ENCODE peak calls at places on chromosomes 2 and 18, in nine cellular contexts. One of them, this sample, is unnamed.

GRCh38 chr2:42601076-42601475 is 32.6 kb downstream of the MTA3 start:
- DNase-seq in cardiac muscle cell: no peak
- DNase-seq in heart left ventricle: no peak
- DNase-seq in CD8-positive, alpha-beta T cell: no peak
- DNase-seq in GM23248: no peak
- DNase-seq in upper lobe of right lung: no peak
- DNase-seq in psoas muscle: no peak
- DNase-seq in endothelial cell of umbilical vein: no peak
- DNase-seq in transverse colon: no peak
- DNase-seq in this sample: no peak

GRCh38 chr18:77119101-77119850 is 13.3 kb downstream of the MBP start:
- DNase-seq in cardiac muscle cell: no peak
- DNase-seq in heart left ventricle: no peak
- DNase-seq in CD8-positive, alpha-beta T cell: peak; percentile 40
- DNase-seq in GM23248: no peak
- DNase-seq in upper lobe of right lung: no peak
- DNase-seq in psoas muscle: peak; percentile 36
- DNase-seq in endothelial cell of umbilical vein: no peak
- DNase-seq in transverse colon: no peak
- DNase-seq in this sample: no peak

GRCh38 chr2:72757177-72757775 is 68.6 kb downstream of the EXOC6B start:
- DNase-seq in cardiac muscle cell: peak; percentile 98
- DNase-seq in heart left ventricle: no peak
- DNase-seq in CD8-positive, alpha-beta T cell: no peak
- DNase-seq in GM23248: no peak
- DNase-seq in upper lobe of right lung: no peak
- DNase-seq in psoas muscle: no peak
- DNase-seq in endothelial cell of umbilical vein: peak; percentile 78
- DNase-seq in transverse colon: no peak
- DNase-seq in this sample: no peak

GRCh38 chr18:25639601-25640000 is 287.6 kb upstream of the ZNF521 start:
- DNase-seq in cardiac muscle cell: no peak
- DNase-seq in heart left ventricle: no peak
- DNase-seq in CD8-positive, alpha-beta T cell: no peak
- DNase-seq in GM23248: no peak
- DNase-seq in upper lobe of right lung: no peak
- DNase-seq in psoas muscle: no peak
- DNase-seq in endothelial cell of umbilical vein: no peak
- DNase-seq in transverse colon: no peak
- DNase-seq in this sample: no peak

GRCh38 chr18:44729631-44730101 is 49.0 kb downstream of the SETBP1 start:
- DNase-seq in cardiac muscle cell: peak; percentile 60
- DNase-seq in heart left ventricle: no peak
- DNase-seq in CD8-positive, alpha-beta T cell: peak; percentile 58
- DNase-seq in GM23248: peak; percentile 95
- DNase-seq in upper lobe of right lung: no peak
- DNase-seq in psoas muscle: no peak
- DNase-seq in endothelial cell of umbilical vein: no peak
- DNase-seq in transverse colon: no peak
- DNase-seq in this sample: no peak

GRCh38 chr2:149587950-149588487 is 444 bp upstream of the MMADHC start:
- DNase-seq in cardiac muscle cell: peak; percentile 16
- DNase-seq in heart left ventricle: no peak
- DNase-seq in CD8-positive, alpha-beta T cell: no peak
- DNase-seq in GM23248: peak; percentile 22
- DNase-seq in upper lobe of right lung: no peak
- DNase-seq in psoas muscle: no peak
- DNase-seq in endothelial cell of umbilical vein: no peak
- DNase-seq in transverse colon: no peak
- DNase-seq in this sample: no peak

GRCh38 chr2:159879061-159879604 is 81.1 kb upstream of the CD302 start:
- DNase-seq in cardiac muscle cell: peak; percentile 56
- DNase-seq in heart left ventricle: no peak
- DNase-seq in CD8-positive, alpha-beta T cell: no peak
- DNase-seq in GM23248: peak; percentile 73
- DNase-seq in upper lobe of right lung: no peak
- DNase-seq in psoas muscle: no peak
- DNase-seq in endothelial cell of umbilical vein: peak; percentile 6
- DNase-seq in transverse colon: no peak
- DNase-seq in this sample: no peak

GRCh38 chr2:73925033-73925704 is 1.5 kb upstream of the DGUOK start:
- DNase-seq in cardiac muscle cell: no peak
- DNase-seq in heart left ventricle: no peak
- DNase-seq in CD8-positive, alpha-beta T cell: no peak
- DNase-seq in GM23248: no peak
- DNase-seq in upper lobe of right lung: no peak
- DNase-seq in psoas muscle: no peak
- DNase-seq in endothelial cell of umbilical vein: no peak
- DNase-seq in transverse colon: peak; percentile 69
- DNase-seq in this sample: no peak

GRCh38 chr2:85644909-85645308 is 23.1 kb downstream of the SFTPB start:
- DNase-seq in cardiac muscle cell: no peak
- DNase-seq in heart left ventricle: no peak
- DNase-seq in CD8-positive, alpha-beta T cell: no peak
- DNase-seq in GM23248: no peak
- DNase-seq in upper lobe of right lung: no peak
- DNase-seq in psoas muscle: peak; percentile 76
- DNase-seq in endothelial cell of umbilical vein: no peak
- DNase-seq in transverse colon: no peak
- DNase-seq in this sample: no peak

GRCh38 chr2:85650456-85650855 is 17.5 kb downstream of the SFTPB start:
- DNase-seq in cardiac muscle cell: no peak
- DNase-seq in heart left ventricle: no peak
- DNase-seq in CD8-positive, alpha-beta T cell: no peak
- DNase-seq in GM23248: no peak
- DNase-seq in upper lobe of right lung: no peak
- DNase-seq in psoas muscle: no peak
- DNase-seq in endothelial cell of umbilical vein: no peak
- DNase-seq in transverse colon: no peak
- DNase-seq in this sample: no peak

GRCh38 chr2:85649201-85650190 is 18.5 kb downstream of the SFTPB start:
- DNase-seq in cardiac muscle cell: peak; percentile 41
- DNase-seq in heart left ventricle: no peak
- DNase-seq in CD8-positive, alpha-beta T cell: no peak
- DNase-seq in GM23248: peak; percentile 72
- DNase-seq in upper lobe of right lung: no peak
- DNase-seq in psoas muscle: no peak
- DNase-seq in endothelial cell of umbilical vein: peak; percentile 62
- DNase-seq in transverse colon: no peak
- DNase-seq in this sample: no peak

GRCh38 chr2:85648619-85649018 is 19.4 kb downstream of the SFTPB start:
- DNase-seq in cardiac muscle cell: peak; percentile 69
- DNase-seq in heart left ventricle: no peak
- DNase-seq in CD8-positive, alpha-beta T cell: no peak
- DNase-seq in GM23248: peak; percentile 80
- DNase-seq in upper lobe of right lung: no peak
- DNase-seq in psoas muscle: no peak
- DNase-seq in endothelial cell of umbilical vein: peak; percentile 66
- DNase-seq in transverse colon: no peak
- DNase-seq in this sample: no peak

DNA sequence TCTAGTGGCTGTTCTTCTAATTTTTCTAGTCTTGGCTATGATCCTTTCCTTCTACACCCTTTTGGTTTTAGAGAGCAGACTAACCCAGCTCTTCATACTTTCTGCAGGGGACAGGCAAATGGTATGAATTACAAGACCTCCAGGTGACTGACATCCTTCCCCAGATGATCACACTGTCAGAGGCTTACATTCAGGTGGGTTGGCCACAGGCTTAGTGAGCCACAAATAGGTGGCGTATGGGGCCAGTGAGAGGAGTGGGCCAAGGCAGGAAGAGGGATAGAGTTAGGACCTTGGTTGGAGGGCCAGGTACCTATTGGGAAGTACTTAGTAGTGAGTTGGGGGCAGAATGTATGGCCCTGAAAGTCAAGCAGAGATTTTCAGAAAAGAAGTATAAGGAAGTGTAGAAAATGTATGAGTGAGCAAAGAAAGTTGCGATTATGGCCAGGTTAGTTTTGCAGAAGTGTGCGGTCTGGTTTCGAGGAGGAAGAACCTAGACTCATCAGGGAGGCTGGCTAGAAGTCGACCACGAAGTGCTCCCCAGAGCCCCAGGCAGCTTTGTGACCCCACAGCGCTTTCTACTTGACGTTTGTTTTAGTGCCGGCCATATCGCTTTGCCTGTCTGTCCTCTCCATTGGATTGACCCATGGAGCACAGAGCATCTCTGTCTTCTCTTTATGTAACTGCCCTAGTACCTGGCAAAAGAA is 20.0 kb downstream of the SFTPB start:
- DNase-seq in cardiac muscle cell: no peak
- DNase-seq in heart left ventricle: no peak
- DNase-seq in CD8-positive, alpha-beta T cell: no peak
- DNase-seq in GM23248: no peak
- DNase-seq in upper lobe of right lung: no peak
- DNase-seq in psoas muscle: no peak
- DNase-seq in endothelial cell of umbilical vein: no peak
- DNase-seq in transverse colon: no peak
- DNase-seq in this sample: no peak
- H3K36me3 ChIP-seq in cardiac muscle cell: peaks cover 65% of the 10 kb centered on the region
- H3K36me3 ChIP-seq in heart left ventricle: peaks cover 99% of the 10 kb centered on the region
- H3K36me3 ChIP-seq in CD8-positive, alpha-beta T cell: peaks cover 61% of the 10 kb centered on the region
- H3K36me3 ChIP-seq in GM23248: peaks cover 41% of the 10 kb centered on the region
- H3K36me3 ChIP-seq in upper lobe of right lung: peaks cover 80% of the 10 kb centered on the region
- H3K36me3 ChIP-seq in psoas muscle: peaks cover 100% of the 10 kb centered on the region
- H3K36me3 ChIP-seq in endothelial cell of umbilical vein: peaks cover 34% of the 10 kb centered on the region
- H3K36me3 ChIP-seq in transverse colon: peaks cover 79% of the 10 kb centered on the region
- H3K36me3 ChIP-seq in this sample: peaks cover 40% of the 10 kb centered on the region

DNA sequence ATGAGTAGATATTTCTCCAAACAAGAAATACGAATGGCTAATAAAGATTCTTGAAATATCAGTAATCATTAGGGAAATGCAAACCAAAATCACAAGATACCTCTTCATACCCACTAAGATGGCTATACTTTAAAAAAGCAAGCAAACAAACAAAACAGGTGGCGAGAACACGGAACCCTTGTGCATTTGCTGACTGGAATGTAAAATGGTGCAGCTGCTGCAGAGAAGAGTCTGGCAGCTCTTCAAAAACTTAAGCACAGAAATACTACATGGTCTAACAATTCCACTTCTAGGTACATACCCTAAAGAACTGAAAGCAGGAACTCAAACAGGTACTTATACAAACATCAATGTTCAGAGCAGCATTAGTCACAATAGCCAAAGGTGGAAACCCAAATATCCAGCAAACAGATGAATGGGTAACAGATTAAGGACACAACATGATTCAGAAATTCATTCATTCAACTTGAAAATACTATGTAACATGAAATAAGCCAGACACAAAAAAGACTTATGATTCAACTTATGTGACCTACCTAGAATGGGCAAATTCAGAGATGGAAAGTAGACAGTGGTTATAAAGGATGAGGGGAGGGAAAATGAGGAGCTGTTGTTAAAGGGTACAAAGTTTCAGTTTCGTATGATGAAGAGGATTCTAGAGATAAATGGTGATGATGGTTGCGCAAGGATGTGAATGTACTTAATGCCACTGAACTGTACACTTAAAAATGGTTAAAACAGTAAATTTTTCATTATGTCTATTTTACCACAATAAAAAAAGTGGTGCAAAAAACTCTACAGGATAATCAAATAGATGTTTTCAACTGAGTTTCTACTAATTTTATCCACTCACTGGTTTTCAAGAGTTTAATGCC is 26.9 kb upstream of the GPR75 start:
- DNase-seq in cardiac muscle cell: no peak
- DNase-seq in heart left ventricle: no peak
- DNase-seq in CD8-positive, alpha-beta T cell: no peak
- DNase-seq in GM23248: no peak
- DNase-seq in upper lobe of right lung: no peak
- DNase-seq in psoas muscle: no peak
- DNase-seq in endothelial cell of umbilical vein: no peak
- DNase-seq in transverse colon: no peak
- DNase-seq in this sample: no peak
- H3K36me3 ChIP-seq in cardiac muscle cell: peaks cover 81% of the 10 kb centered on the region
- H3K36me3 ChIP-seq in heart left ventricle: peaks cover 100% of the 10 kb centered on the region
- H3K36me3 ChIP-seq in CD8-positive, alpha-beta T cell: peaks cover 45% of the 10 kb centered on the region
- H3K36me3 ChIP-seq in GM23248: peaks cover 83% of the 10 kb centered on the region
- H3K36me3 ChIP-seq in upper lobe of right lung: peaks cover 99% of the 10 kb centered on the region
- H3K36me3 ChIP-seq in psoas muscle: peaks cover 100% of the 10 kb centered on the region
- H3K36me3 ChIP-seq in endothelial cell of umbilical vein: peaks cover 18% of the 10 kb centered on the region
- H3K36me3 ChIP-seq in transverse colon: peaks cover 56% of the 10 kb centered on the region
- H3K36me3 ChIP-seq in this sample: peaks cover 16% of the 10 kb centered on the region

DNA sequence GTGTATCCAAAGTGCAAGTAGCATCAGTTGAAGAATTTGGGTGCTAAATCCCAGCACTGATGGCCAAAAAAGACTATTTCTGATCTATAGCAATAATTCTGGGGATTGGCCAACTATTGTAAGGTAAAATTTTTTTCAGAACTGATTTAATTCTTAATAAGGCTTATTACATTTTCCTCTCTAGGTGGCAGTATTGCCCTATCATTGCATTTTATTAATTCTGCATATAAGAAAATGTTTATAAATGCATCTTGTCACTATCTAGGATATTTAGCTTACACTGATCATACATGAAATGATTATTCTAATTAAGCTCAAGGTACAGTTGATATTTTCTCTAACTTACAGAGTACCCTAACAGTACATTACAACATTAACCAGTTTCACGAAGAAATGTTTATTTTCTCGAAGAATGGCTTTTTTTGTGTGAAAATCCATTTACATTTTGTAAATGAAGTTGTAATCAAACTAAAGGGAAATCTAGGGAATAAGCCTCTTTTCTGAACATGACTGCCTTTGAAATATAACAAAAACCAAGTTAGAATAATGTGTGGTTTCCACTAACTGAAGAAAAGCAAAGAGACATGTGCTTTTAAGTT is 11.0 kb downstream of the TTN start:
- DNase-seq in cardiac muscle cell: peak; percentile 70
- DNase-seq in heart left ventricle: no peak
- DNase-seq in CD8-positive, alpha-beta T cell: no peak
- DNase-seq in GM23248: peak; percentile 67
- DNase-seq in upper lobe of right lung: no peak
- DNase-seq in psoas muscle: no peak
- DNase-seq in endothelial cell of umbilical vein: peak; percentile 71
- DNase-seq in transverse colon: no peak
- DNase-seq in this sample: no peak
- H3K36me3 ChIP-seq in cardiac muscle cell: peaks cover 100% of the 10 kb centered on the region
- H3K36me3 ChIP-seq in heart left ventricle: peaks cover 22% of the 10 kb centered on the region
- H3K36me3 ChIP-seq in CD8-positive, alpha-beta T cell: peaks cover 7% of the 10 kb centered on the region
- H3K36me3 ChIP-seq in GM23248: no peaks in the 10 kb centered on the region
- H3K36me3 ChIP-seq in upper lobe of right lung: no peaks in the 10 kb centered on the region
- H3K36me3 ChIP-seq in psoas muscle: peaks cover 100% of the 10 kb centered on the region
- H3K36me3 ChIP-seq in endothelial cell of umbilical vein: no peaks in the 10 kb centered on the region
- H3K36me3 ChIP-seq in transverse colon: no peaks in the 10 kb centered on the region
- H3K36me3 ChIP-seq in this sample: no peaks in the 10 kb centered on the region

GRCh38 chr2:205749078-205749477 is 66.8 kb downstream of the NRP2 start:
- DNase-seq in cardiac muscle cell: no peak
- DNase-seq in heart left ventricle: no peak
- DNase-seq in CD8-positive, alpha-beta T cell: no peak
- DNase-seq in GM23248: no peak
- DNase-seq in upper lobe of right lung: no peak
- DNase-seq in psoas muscle: no peak
- DNase-seq in endothelial cell of umbilical vein: no peak
- DNase-seq in transverse colon: no peak
- DNase-seq in this sample: no peak

GRCh38 chr2:205754285-205754923 is 72.1 kb downstream of the NRP2 start:
- DNase-seq in cardiac muscle cell: no peak
- DNase-seq in heart left ventricle: no peak
- DNase-seq in CD8-positive, alpha-beta T cell: no peak
- DNase-seq in GM23248: no peak
- DNase-seq in upper lobe of right lung: no peak
- DNase-seq in psoas muscle: no peak
- DNase-seq in endothelial cell of umbilical vein: no peak
- DNase-seq in transverse colon: no peak
- DNase-seq in this sample: no peak

GRCh38 chr2:205752421-205752820 is 70.1 kb downstream of the NRP2 start:
- DNase-seq in cardiac muscle cell: no peak
- DNase-seq in heart left ventricle: no peak
- DNase-seq in CD8-positive, alpha-beta T cell: no peak
- DNase-seq in GM23248: no peak
- DNase-seq in upper lobe of right lung: no peak
- DNase-seq in psoas muscle: no peak
- DNase-seq in endothelial cell of umbilical vein: no peak
- DNase-seq in transverse colon: no peak
- DNase-seq in this sample: no peak

GRCh38 chr2:205752924-205753323 is 70.6 kb downstream of the NRP2 start:
- DNase-seq in cardiac muscle cell: no peak
- DNase-seq in heart left ventricle: no peak
- DNase-seq in CD8-positive, alpha-beta T cell: no peak
- DNase-seq in GM23248: no peak
- DNase-seq in upper lobe of right lung: no peak
- DNase-seq in psoas muscle: no peak
- DNase-seq in endothelial cell of umbilical vein: no peak
- DNase-seq in transverse colon: no peak
- DNase-seq in this sample: no peak

DNA sequence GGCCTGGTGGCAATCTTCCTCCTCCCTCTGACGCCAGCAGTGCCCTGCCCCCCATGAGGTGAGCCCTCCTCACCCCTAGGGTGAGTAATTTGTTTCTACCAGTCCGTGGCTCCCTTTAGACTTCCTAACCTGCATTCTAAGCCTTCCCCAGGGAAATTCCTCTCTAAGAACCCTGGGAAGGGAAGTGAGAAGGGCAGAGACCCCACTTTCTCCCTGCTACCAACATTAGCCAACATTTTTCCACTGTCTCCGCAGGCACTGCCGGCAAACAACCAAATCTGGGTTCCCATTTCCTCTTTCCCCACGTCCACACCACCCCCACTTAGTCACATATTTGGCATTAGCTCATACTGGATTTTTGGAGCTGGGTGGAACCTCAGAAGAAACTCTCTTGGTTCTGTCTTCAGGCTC is 69.3 kb downstream of the NRP2 start:
- DNase-seq in cardiac muscle cell: no peak
- DNase-seq in heart left ventricle: no peak
- DNase-seq in CD8-positive, alpha-beta T cell: no peak
- DNase-seq in GM23248: no peak
- DNase-seq in upper lobe of right lung: no peak
- DNase-seq in psoas muscle: no peak
- DNase-seq in endothelial cell of umbilical vein: no peak
- DNase-seq in transverse colon: no peak
- DNase-seq in this sample: no peak
- H3K36me3 ChIP-seq in cardiac muscle cell: peaks cover 21% of the 10 kb centered on the region
- H3K36me3 ChIP-seq in heart left ventricle: peaks cover 54% of the 10 kb centered on the region
- H3K36me3 ChIP-seq in CD8-positive, alpha-beta T cell: no peaks in the 10 kb centered on the region
- H3K36me3 ChIP-seq in GM23248: no peaks in the 10 kb centered on the region
- H3K36me3 ChIP-seq in upper lobe of right lung: peaks cover 46% of the 10 kb centered on the region
- H3K36me3 ChIP-seq in psoas muscle: no peaks in the 10 kb centered on the region
- H3K36me3 ChIP-seq in endothelial cell of umbilical vein: peaks cover 53% of the 10 kb centered on the region
- H3K36me3 ChIP-seq in transverse colon: no peaks in the 10 kb centered on the region
- H3K36me3 ChIP-seq in this sample: no peaks in the 10 kb centered on the region

This sample was measured in iPS DF 6.9.